ENCODE peak calls at places on chromosomes 16 and 17, in nine cellular contexts. O is CD8-positive, alpha-beta T cell; W is endothelial cell of umbilical vein; B is uterus; A is A549; Y is neural progenitor cell; V is ovary; S is adipocyte; J is IMR-90. U is an unnamed sample. For H3K4me1, the result is how much of the 10 kb centered on the place peaks cover.

GRCh38 chr17:2876467-2876866 is 80.2 kb downstream of the RAP1GAP2 start:
- DNase-seq in J (no peak), Y (no peak), A (no peak), V (no peak), O (no peak), B (no peak), S (no peak), W (no peak), U (no peak)

GRCh38 chr17:74736423-74737298 is at the start of gene RAB37:
- DNase-seq in V (no peak), A (peak), S (peak), Y (peak), J (no peak), O (peak), W (no peak), B (no peak), U (no peak)

GRCh38 chr16:82715833-82716232 is 89.1 kb downstream of the CDH13 start:
- DNase-seq in O (no peak), J (no peak), S (no peak), V (no peak), A (no peak), B (no peak), W (no peak), Y (no peak), U (no peak)

GRCh38 chr16:52863000-52863399 is 189.7 kb downstream of the CHD9NB start:
- DNase-seq in Y (no peak), A (no peak), O (no peak), J (no peak), S (no peak), B (no peak), W (no peak), V (no peak), U (no peak)

GRCh38 chr17:56824503-56824902 is 9.2 kb downstream of the C17orf67 start:
- DNase-seq in A (no peak), V (no peak), Y (no peak), O (no peak), J (no peak), B (no peak), W (no peak), S (no peak), U (no peak)

GRCh38 chr17:41624208-41625101 is at the start of gene KRT17:
- DNase-seq in A (no peak), W (no peak), S (no peak), B (no peak), Y (no peak), O (no peak), J (no peak), V (no peak), U (no peak)

GRCh38 chr17:9036336-9036735 is 15.0 kb downstream of the NTN1 start:
- DNase-seq in J (no peak), Y (no peak), B (no peak), A (no peak), V (no peak), S (no peak), W (no peak), O (no peak), U (no peak)

GRCh38 chr17:78343099-78343432 is 16.8 kb downstream of the SOCS3 start:
- DNase-seq in A (no peak), S (peak), V (peak), J (peak), Y (no peak), O (no peak), B (peak), W (peak), U (no peak)

GRCh38 chr16:5012887-5013286 is 20.8 kb downstream of the NAGPA start:
- DNase-seq in O (no peak), Y (no peak), V (no peak), A (no peak), B (no peak), J (no peak), S (no peak), W (no peak), U (no peak)

GRCh38 chr16:87062569-87063442 is 254.4 kb downstream of the C16orf95 start:
- DNase-seq in B (no peak), W (peak), V (peak), A (peak), Y (peak), O (no peak), S (peak), J (peak), U (peak)

GRCh38 chr17:17523001-17523713 is 27.0 kb upstream of the RASD1 start:
- DNase-seq in A (no peak), V (no peak), B (no peak), W (no peak), O (no peak), J (no peak), Y (peak), S (no peak), U (no peak)

GRCh38 chr17:17711708-17712141 is 30.5 kb downstream of the RAI1 start:
- DNase-seq in O (no peak), V (no peak), B (no peak), W (no peak), S (peak), J (no peak), A (no peak), Y (peak), U (no peak)

GRCh38 chr17:10217916-10218315 is 19.5 kb upstream of the GAS7 start:
- DNase-seq in O (no peak), A (no peak), V (no peak), B (no peak), W (no peak), J (peak), Y (no peak), S (no peak), U (no peak)

GRCh38 chr16:899678-900060 is 71.1 kb downstream of the LMF1 start:
- DNase-seq in O (no peak), A (no peak), B (no peak), J (no peak), V (no peak), S (no peak), Y (no peak), W (no peak), U (no peak)

GRCh38 chr17:28385037-28385797 is 13.7 kb downstream of the SARM1 start:
- DNase-seq in J (no peak), B (no peak), O (no peak), S (no peak), V (no peak), W (no peak), Y (peak), A (no peak), U (no peak)

GRCh38 chr17:8226536-8227237 is 16.3 kb upstream of the AURKB start:
- DNase-seq in Y (peak), O (no peak), A (peak), V (peak), W (peak), B (peak), J (peak), S (peak), U (peak)

GRCh38 chr17:45235071-45236001 is 13.7 kb downstream of the FMNL1 start:
- DNase-seq in Y (peak), W (peak), B (peak), A (peak), O (peak), S (peak), J (peak), V (peak), U (no peak)

GRCh38 chr17:48724241-48725004 is 1.4 kb downstream of the PRAC2 start:
- DNase-seq in Y (peak), O (peak), J (peak), A (peak), W (peak), V (peak), S (peak), B (peak), U (peak)

GRCh38 chr17:42421479-42422332 is 1.4 kb downstream of the CAVIN1 start:
- DNase-seq in Y (peak), J (peak), A (no peak), O (no peak), B (peak), V (peak), W (peak), S (peak), U (no peak)

GRCh38 chr16:28304214-28304613 is 11.9 kb downstream of the SBK1 start:
- DNase-seq in S (peak), W (peak), B (no peak), Y (peak), J (peak), V (peak), O (no peak), A (peak), U (no peak)

GRCh38 chr17:78672880-78673371 is 95.7 kb upstream of the DNAH17 start:
- DNase-seq in V (no peak), J (no peak), Y (no peak), W (no peak), O (no peak), A (peak), B (no peak), S (peak), U (no peak)

GRCh38 chr17:79487149-79487548 is 123.7 kb downstream of the RBFOX3 start:
- DNase-seq in W (no peak), B (no peak), V (no peak), O (no peak), J (no peak), S (no peak), A (no peak), Y (no peak), U (no peak)

GRCh38 chr16:66881560-66881959 is 1.2 kb downstream of the PDP2 start:
- DNase-seq in S (no peak), Y (no peak), V (no peak), B (peak), A (no peak), J (no peak), W (no peak), O (no peak), U (no peak)

GRCh38 chr17:78366109-78366848 is 6.4 kb upstream of the SOCS3 start:
- DNase-seq in W (no peak), V (peak), O (no peak), B (no peak), A (no peak), S (no peak), Y (no peak), J (no peak), U (no peak)

GRCh38 chr16:68000450-68000849 is 1.2 kb upstream of the DPEP2 start:
- DNase-seq in A (no peak), O (no peak), B (no peak), J (no peak), W (peak), V (no peak), S (no peak), Y (no peak), U (no peak)

GRCh38 chr17:64442550-64442971 is 6.4 kb upstream of the MILR1 start:
- DNase-seq in O (no peak), V (no peak), W (no peak), J (no peak), A (peak), Y (no peak), B (no peak), S (no peak), U (no peak)

DNA sequence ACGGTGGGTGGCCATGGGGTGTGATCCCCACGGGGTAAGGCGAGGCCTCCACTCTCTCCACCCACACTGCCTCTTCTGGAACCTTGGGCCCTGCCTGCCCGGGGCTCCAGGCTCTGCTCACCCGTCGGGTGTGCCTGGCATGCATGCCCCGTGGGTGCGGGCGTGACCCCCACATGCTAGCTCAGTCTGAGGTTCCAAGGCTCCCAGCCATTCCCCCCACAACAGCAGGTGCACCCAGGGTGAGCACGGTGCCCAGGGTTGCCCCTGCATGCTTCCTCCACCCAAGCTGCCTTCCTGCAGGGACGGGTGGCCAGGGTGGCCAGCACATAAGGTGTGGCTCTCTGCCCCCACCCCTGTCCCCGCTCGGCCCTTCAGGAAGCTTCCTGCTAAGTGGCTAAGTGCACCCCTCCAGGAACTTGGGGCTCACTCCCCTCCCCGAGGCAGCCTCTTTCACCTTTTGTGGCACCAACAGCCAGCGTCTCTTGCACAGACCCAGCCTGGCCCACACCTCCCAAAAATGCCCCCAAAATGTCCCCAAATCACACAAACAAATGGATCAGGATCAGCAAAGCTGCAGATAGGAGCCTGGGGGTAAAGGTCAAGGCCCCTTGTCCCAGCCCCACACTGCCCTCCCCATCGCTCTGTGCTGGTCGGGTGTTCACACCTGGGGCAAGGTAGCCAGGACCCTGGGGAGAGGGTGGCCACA is 21.4 kb upstream of the PVALEF start:
- DNase-seq in O (no peak), A (no peak), B (no peak), W (no peak), V (no peak), S (no peak), J (no peak), Y (no peak), U (no peak)
- H3K4me1 ChIP-seq in O (under half), A (under half), B (under half), W (under half), V (under half), S (under half), J (under half), Y (under half), U (under half)

GRCh38 chr16:88306411-88306810 is 76.3 kb upstream of the ZNF469 start:
- DNase-seq in W (no peak), B (no peak), J (no peak), V (no peak), S (no peak), A (no peak), Y (no peak), O (no peak), U (no peak)

GRCh38 chr16:88303890-88304819 is 78.6 kb upstream of the ZNF469 start:
- DNase-seq in Y (no peak), A (no peak), W (no peak), J (peak), V (peak), S (peak), O (no peak), B (peak), U (no peak)

GRCh38 chr16:88303405-88303804 is 79.4 kb upstream of the ZNF469 start:
- DNase-seq in J (no peak), S (no peak), Y (no peak), A (no peak), B (no peak), V (no peak), W (no peak), O (no peak), U (no peak)

GRCh38 chr16:88306860-88307545 is 75.8 kb upstream of the ZNF469 start:
- DNase-seq in B (peak), W (peak), Y (no peak), V (peak), A (no peak), J (peak), O (no peak), S (peak), U (no peak)

DNA sequence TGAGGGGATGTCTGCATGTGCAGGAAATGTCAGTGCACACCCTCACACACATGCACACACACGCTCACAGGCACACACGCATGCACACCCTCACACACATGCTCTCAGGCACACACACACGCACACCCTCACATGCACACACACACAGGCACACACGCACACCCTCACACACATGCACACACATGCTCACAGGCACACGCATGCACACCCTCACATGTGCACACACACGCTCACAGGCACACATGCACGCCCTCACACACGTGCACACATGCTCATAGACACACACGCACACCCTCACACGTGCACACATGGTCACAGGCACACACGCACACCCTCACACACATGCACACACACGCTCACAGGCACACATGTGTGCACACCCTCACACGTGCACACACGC is 77.6 kb upstream of the ZNF469 start:
- DNase-seq in B (no peak), S (no peak), O (no peak), J (no peak), A (no peak), V (no peak), W (no peak), Y (no peak), U (no peak)
- H3K4me1 ChIP-seq in B (under half), S (half or more), O (under half), J (half or more), A (under half), V (under half), W (under half), Y (under half), U (under half)

DNA sequence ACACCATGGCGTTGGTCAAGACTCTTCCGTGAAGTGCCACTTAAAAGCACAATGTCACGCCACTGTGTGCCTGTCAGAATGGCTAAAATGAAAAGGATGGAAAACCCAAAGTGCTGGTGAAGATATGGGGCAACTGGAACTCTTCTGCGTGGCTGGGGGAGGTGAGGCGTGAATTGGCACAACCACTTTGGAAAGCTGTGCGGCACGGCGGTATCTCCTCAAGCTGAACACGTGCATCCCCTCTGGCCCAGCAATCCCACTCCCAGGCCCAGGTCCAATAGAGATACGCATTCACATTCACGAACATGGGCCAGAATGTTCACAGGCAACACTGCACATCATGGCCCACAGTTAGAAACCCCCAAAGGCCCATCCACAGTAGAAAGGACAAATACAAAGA is 8.9 kb downstream of the DUSP3 start:
- DNase-seq in S (no peak), V (no peak), J (no peak), A (no peak), O (no peak), Y (no peak), B (no peak), W (no peak), U (no peak)
- H3K4me1 ChIP-seq in S (under half), V (under half), J (under half), A (under half), O (under half), Y (under half), B (under half), W (under half), U (under half)

GRCh38 chr16:88792668-88793587 is 7.9 kb upstream of the PIEZO1 start:
- DNase-seq in W (no peak), V (no peak), Y (no peak), B (no peak), A (no peak), S (no peak), O (no peak), J (no peak), U (no peak)
- H3K4me1 ChIP-seq in W (under half), V (under half), Y (under half), B (under half), A (under half), S (under half), O (half or more), J (under half), U (under half)

GRCh38 chr16:50709980-50710379 is 16.6 kb downstream of the NOD2 start:
- DNase-seq in J (no peak), O (no peak), V (no peak), W (no peak), B (no peak), A (no peak), Y (no peak), S (no peak), U (no peak)
- H3K4me1 ChIP-seq in J (under half), O (under half), V (under half), W (under half), B (under half), A (under half), Y (under half), S (under half), U (under half)